ENCODE peak calls at places on chromosomes 1 and 21, in nine cellular contexts. D, Z, N, J, P, E, Y, G and W are unnamed samples.

GRCh38 chr1:224433041-224433670 is 1.4 kb downstream of the WDR26 start:
- DNase-seq in G (peak), N (no peak), E (no peak), D (no peak), Y (peak), P (peak), J (no peak), Z (no peak), W (no peak)

GRCh38 chr1:184020855-184021254 is 16.7 kb downstream of the COLGALT2 start:
- DNase-seq in Y (no peak), G (no peak), D (no peak), N (no peak), Z (no peak), P (no peak), J (no peak), E (no peak), W (no peak)

GRCh38 chr1:175572932-175573871 is 170.2 kb downstream of the TNR start:
- DNase-seq in G (no peak), P (no peak), N (no peak), D (no peak), J (peak), E (no peak), Z (no peak), Y (peak), W (no peak)

GRCh38 chr1:83716641-83717040 is 282.3 kb downstream of the TTLL7 start:
- DNase-seq in J (no peak), E (no peak), D (no peak), G (no peak), Z (no peak), P (no peak), Y (no peak), N (no peak), W (no peak)

GRCh38 chr1:232628335-232629214 is 1.4 kb downstream of the SIPA1L2 start:
- DNase-seq in Y (peak), N (no peak), D (no peak), G (no peak), Z (no peak), J (no peak), E (no peak), P (no peak), W (no peak)

GRCh38 chr1:201649776-201650607 is 111.1 kb downstream of the NAV1 start:
- DNase-seq in N (peak), Y (no peak), E (no peak), G (no peak), Z (no peak), J (peak), D (no peak), P (no peak), W (peak)

GRCh38 chr1:176843352-176844297 is 320.9 kb downstream of the ASTN1 start:
- DNase-seq in J (peak), D (no peak), Z (peak), P (no peak), E (no peak), G (no peak), Y (peak), N (no peak), W (no peak)

GRCh38 chr1:32953495-32953894 is 11.1 kb downstream of the RNF19B start:
- DNase-seq in J (no peak), N (no peak), D (peak), G (no peak), Z (no peak), P (no peak), E (no peak), Y (no peak), W (no peak)

GRCh38 chr1:154404511-154404931 is 622 bp upstream of the IL6R start:
- DNase-seq in G (no peak), E (no peak), P (no peak), Z (no peak), D (no peak), J (no peak), N (no peak), Y (no peak), W (no peak)

GRCh38 chr1:204730826-204731459 is 45.4 kb upstream of the LRRN2 start:
- DNase-seq in P (no peak), D (no peak), E (no peak), Y (no peak), G (no peak), Z (no peak), N (no peak), J (no peak), W (no peak)

GRCh38 chr1:245019904-245020486 is 134.8 kb upstream of the KIF26B start:
- DNase-seq in G (no peak), E (no peak), Y (peak), J (no peak), Z (no peak), P (no peak), D (no peak), N (no peak), W (no peak)

GRCh38 chr1:229209816-229210215 is 61.1 kb upstream of the RAB4A start:
- DNase-seq in Y (no peak), P (no peak), Z (no peak), E (no peak), G (no peak), N (no peak), J (no peak), D (no peak), W (no peak)

GRCh38 chr1:11571906-11572616 is 82.2 kb downstream of the FBXO2 start:
- DNase-seq in P (no peak), J (no peak), E (no peak), N (no peak), Z (no peak), Y (peak), D (no peak), G (no peak), W (no peak)

GRCh38 chr1:56771717-56772116 is 47.5 kb downstream of the FYB2 start:
- DNase-seq in P (no peak), E (no peak), D (no peak), Z (no peak), Y (no peak), G (no peak), N (no peak), J (no peak), W (no peak)

GRCh38 chr1:3367376-3367775 is 87.1 kb upstream of the ARHGEF16 start:
- DNase-seq in Z (no peak), N (no peak), J (no peak), G (no peak), D (no peak), P (no peak), Y (no peak), E (no peak), W (no peak)

GRCh38 chr21:45886610-45887026 is 95.0 kb upstream of the COL6A1 start:
- DNase-seq in N (no peak), J (no peak), D (no peak), Z (no peak), G (peak), E (no peak), Y (no peak), P (no peak), W (no peak)